ENCODE peak calls at places on chromosomes 11 and 22, in six cellular contexts. One of them, this sample, is unnamed.

GRCh38 chr11:26943636-26944035 is 50.3 kb upstream of the FIBIN start:
- DNase-seq in mammary epithelial cell: no peak
- DNase-seq in fibroblast of lung: no peak
- DNase-seq in neural progenitor cell: peak; percentile 40
- DNase-seq in GM23338: no peak
- DNase-seq in PC-9: no peak
- DNase-seq in this sample: no peak

GRCh38 chr11:64007160-64007628 is 21.0 kb downstream of the OTUB1 start:
- DNase-seq in PC-9: peak; percentile 52
- DNase-seq in GM23338: peak; percentile 72
- DNase-seq in neural progenitor cell: peak; percentile 70
- DNase-seq in mammary epithelial cell: peak; percentile 20
- DNase-seq in fibroblast of lung: peak; percentile 22
- DNase-seq in this sample: peak; percentile 82

GRCh38 chr11:130999992-131000770 is 83.9 kb upstream of the SNX19 start:
- DNase-seq in mammary epithelial cell: peak; percentile 88
- DNase-seq in neural progenitor cell: no peak
- DNase-seq in PC-9: peak; percentile 21
- DNase-seq in GM23338: no peak
- DNase-seq in fibroblast of lung: peak; percentile 97
- DNase-seq in this sample: peak; percentile 96

GRCh38 chr11:45934580-45935318 is 12.3 kb downstream of the LARGE2 start:
- DNase-seq in GM23338: no peak
- DNase-seq in mammary epithelial cell: peak; percentile 64
- DNase-seq in fibroblast of lung: no peak
- DNase-seq in neural progenitor cell: no peak
- DNase-seq in PC-9: no peak
- DNase-seq in this sample: no peak

GRCh38 chr11:128022007-128022368 is 565.4 kb downstream of the ETS1 start:
- DNase-seq in GM23338: no peak
- DNase-seq in fibroblast of lung: peak; percentile 53
- DNase-seq in PC-9: no peak
- DNase-seq in mammary epithelial cell: peak; percentile 51
- DNase-seq in neural progenitor cell: no peak
- DNase-seq in this sample: peak; percentile 75

GRCh38 chr11:37504066-37504611 is 906.1 kb upstream of the RAG2 start:
- DNase-seq in fibroblast of lung: peak; percentile 68
- DNase-seq in mammary epithelial cell: peak; percentile 98
- DNase-seq in GM23338: peak; percentile 0
- DNase-seq in PC-9: peak; percentile 39
- DNase-seq in neural progenitor cell: peak; percentile 46
- DNase-seq in this sample: peak; percentile 33

GRCh38 chr11:87421422-87421821 is 383.7 kb downstream of the TMEM135 start:
- DNase-seq in PC-9: no peak
- DNase-seq in fibroblast of lung: peak; percentile 88
- DNase-seq in neural progenitor cell: peak; percentile 79
- DNase-seq in GM23338: peak; percentile 93
- DNase-seq in mammary epithelial cell: peak; percentile 64
- DNase-seq in this sample: peak; percentile 90

GRCh38 chr22:31339148-31339832 is 6.9 kb downstream of the PATZ1 start:
- DNase-seq in GM23338: no peak
- DNase-seq in neural progenitor cell: no peak
- DNase-seq in mammary epithelial cell: no peak
- DNase-seq in fibroblast of lung: no peak
- DNase-seq in PC-9: no peak
- DNase-seq in this sample: no peak

GRCh38 chr11:106761240-106761639 is 257.0 kb downstream of the GUCY1A2 start:
- DNase-seq in fibroblast of lung: no peak
- DNase-seq in neural progenitor cell: no peak
- DNase-seq in PC-9: no peak
- DNase-seq in GM23338: no peak
- DNase-seq in mammary epithelial cell: no peak
- DNase-seq in this sample: no peak

GRCh38 chr11:84720706-84721402 is 906.3 kb downstream of the DLG2 start:
- DNase-seq in PC-9: no peak
- DNase-seq in GM23338: peak; percentile 63
- DNase-seq in neural progenitor cell: peak; percentile 53
- DNase-seq in mammary epithelial cell: no peak
- DNase-seq in fibroblast of lung: peak; percentile 1
- DNase-seq in this sample: peak; percentile 19

GRCh38 chr11:119742263-119742861 is 13.4 kb upstream of the NECTIN1 start:
- DNase-seq in fibroblast of lung: no peak
- DNase-seq in GM23338: peak; percentile 87
- DNase-seq in neural progenitor cell: peak; percentile 71
- DNase-seq in PC-9: no peak
- DNase-seq in mammary epithelial cell: no peak
- DNase-seq in this sample: peak; percentile 39

GRCh38 chr22:28855355-28856094 is 27.8 kb upstream of the ZNRF3 start:
- DNase-seq in neural progenitor cell: peak; percentile 74
- DNase-seq in PC-9: peak; percentile 17
- DNase-seq in fibroblast of lung: peak; percentile 82
- DNase-seq in mammary epithelial cell: peak; percentile 50
- DNase-seq in GM23338: peak; percentile 85
- DNase-seq in this sample: peak; percentile 61

GRCh38 chr11:65695459-65696241 is 16.4 kb upstream of the KAT5 start:
- DNase-seq in PC-9: peak; percentile 44
- DNase-seq in mammary epithelial cell: peak; percentile 57
- DNase-seq in GM23338: no peak
- DNase-seq in fibroblast of lung: no peak
- DNase-seq in neural progenitor cell: no peak
- DNase-seq in this sample: no peak

GRCh38 chr11:3166268-3167142 is 1.4 kb upstream of the OSBPL5 start:
- DNase-seq in GM23338: no peak
- DNase-seq in fibroblast of lung: no peak
- DNase-seq in mammary epithelial cell: no peak
- DNase-seq in neural progenitor cell: peak; percentile 54
- DNase-seq in PC-9: no peak
- DNase-seq in this sample: no peak

GRCh38 chr22:25976346-25976745 is 192.9 kb upstream of the SEZ6L start:
- DNase-seq in neural progenitor cell: no peak
- DNase-seq in GM23338: no peak
- DNase-seq in PC-9: no peak
- DNase-seq in mammary epithelial cell: no peak
- DNase-seq in fibroblast of lung: no peak
- DNase-seq in this sample: no peak

GRCh38 chr22:20953668-20954500 is 13.2 kb upstream of the AIFM3 start:
- DNase-seq in neural progenitor cell: no peak
- DNase-seq in mammary epithelial cell: peak; percentile 96
- DNase-seq in PC-9: no peak
- DNase-seq in GM23338: no peak
- DNase-seq in fibroblast of lung: peak; percentile 57
- DNase-seq in this sample: peak; percentile 64

GRCh38 chr11:112525270-112525669 is 264.6 kb upstream of the PLET1 start:
- DNase-seq in GM23338: no peak
- DNase-seq in neural progenitor cell: no peak
- DNase-seq in mammary epithelial cell: peak; percentile 35
- DNase-seq in fibroblast of lung: peak; percentile 25
- DNase-seq in PC-9: no peak
- DNase-seq in this sample: peak; percentile 66

GRCh38 chr22:41913040-41913719 is 1.7 kb downstream of the SHISA8 start:
- DNase-seq in neural progenitor cell: no peak
- DNase-seq in mammary epithelial cell: no peak
- DNase-seq in PC-9: no peak
- DNase-seq in GM23338: no peak
- DNase-seq in fibroblast of lung: no peak
- DNase-seq in this sample: no peak

GRCh38 chr22:41914611-41915034 is 251 bp downstream of the SHISA8 start:
- DNase-seq in GM23338: no peak
- DNase-seq in neural progenitor cell: peak; percentile 58
- DNase-seq in mammary epithelial cell: no peak
- DNase-seq in fibroblast of lung: no peak
- DNase-seq in PC-9: no peak
- DNase-seq in this sample: no peak

GRCh38 chr22:41916745-41917358 is 2.0 kb upstream of the SHISA8 start:
- DNase-seq in mammary epithelial cell: no peak
- DNase-seq in fibroblast of lung: no peak
- DNase-seq in neural progenitor cell: no peak
- DNase-seq in GM23338: no peak
- DNase-seq in PC-9: no peak
- DNase-seq in this sample: no peak

GRCh38 chr22:41915783-41916493 is 1.1 kb upstream of the SHISA8 start:
- DNase-seq in neural progenitor cell: peak; percentile 32
- DNase-seq in fibroblast of lung: no peak
- DNase-seq in PC-9: no peak
- DNase-seq in mammary epithelial cell: no peak
- DNase-seq in GM23338: no peak
- DNase-seq in this sample: no peak

DNA sequence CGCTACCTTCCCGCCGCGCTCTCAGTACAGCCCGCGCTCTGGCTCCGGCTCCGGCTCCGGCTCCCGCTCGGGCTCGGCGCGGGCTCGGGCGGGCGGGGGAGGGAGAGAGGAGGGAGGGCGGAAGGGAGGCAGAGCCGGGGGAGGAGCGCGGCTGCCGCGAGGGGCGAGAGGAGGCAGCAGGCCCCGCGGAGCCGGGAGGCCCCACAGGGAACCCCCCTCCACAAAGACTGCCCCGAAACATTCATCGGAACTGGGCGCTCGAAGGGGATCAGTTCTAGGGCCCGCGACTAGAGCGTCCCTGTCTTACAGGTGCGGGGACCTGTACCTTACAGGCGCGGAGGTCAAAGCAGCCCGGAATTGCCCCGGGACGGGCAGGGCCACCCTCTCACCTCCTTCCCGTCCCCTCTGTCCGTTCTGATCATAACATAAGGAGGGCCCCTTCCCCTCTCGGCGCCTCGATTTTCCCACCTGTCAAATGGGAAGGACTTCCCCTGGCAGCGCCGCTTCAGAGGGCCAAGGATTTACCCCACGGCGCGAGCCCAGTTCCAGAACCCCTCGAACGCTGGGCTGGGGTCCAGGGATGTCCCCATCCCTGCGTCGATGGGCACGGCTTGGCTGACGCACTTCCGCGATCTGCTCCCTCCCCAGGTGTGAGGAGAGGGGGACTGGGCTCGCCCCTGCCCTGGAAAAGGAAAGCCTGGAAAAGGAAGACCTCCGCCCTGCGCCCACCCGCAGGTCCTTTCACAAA is at the start of gene SHISA8:
- DNase-seq in neural progenitor cell: peak; percentile 79
- DNase-seq in mammary epithelial cell: peak; percentile 32
- DNase-seq in PC-9: peak; percentile 47
- DNase-seq in GM23338: peak; percentile 73
- DNase-seq in fibroblast of lung: no peak
- DNase-seq in this sample: peak; percentile 71
- TF ChIP-seq EZH2 in neural progenitor cell: peak; percentile 79
- TF ChIP-seq EZH2 in mammary epithelial cell: no peak
- TF ChIP-seq EZH2 in PC-9: no peak
- TF ChIP-seq EZH2 in GM23338: peak; percentile 55
- TF ChIP-seq EZH2 in fibroblast of lung: peak; percentile 89
- TF ChIP-seq EZH2 in this sample: peak; percentile 64

DNA sequence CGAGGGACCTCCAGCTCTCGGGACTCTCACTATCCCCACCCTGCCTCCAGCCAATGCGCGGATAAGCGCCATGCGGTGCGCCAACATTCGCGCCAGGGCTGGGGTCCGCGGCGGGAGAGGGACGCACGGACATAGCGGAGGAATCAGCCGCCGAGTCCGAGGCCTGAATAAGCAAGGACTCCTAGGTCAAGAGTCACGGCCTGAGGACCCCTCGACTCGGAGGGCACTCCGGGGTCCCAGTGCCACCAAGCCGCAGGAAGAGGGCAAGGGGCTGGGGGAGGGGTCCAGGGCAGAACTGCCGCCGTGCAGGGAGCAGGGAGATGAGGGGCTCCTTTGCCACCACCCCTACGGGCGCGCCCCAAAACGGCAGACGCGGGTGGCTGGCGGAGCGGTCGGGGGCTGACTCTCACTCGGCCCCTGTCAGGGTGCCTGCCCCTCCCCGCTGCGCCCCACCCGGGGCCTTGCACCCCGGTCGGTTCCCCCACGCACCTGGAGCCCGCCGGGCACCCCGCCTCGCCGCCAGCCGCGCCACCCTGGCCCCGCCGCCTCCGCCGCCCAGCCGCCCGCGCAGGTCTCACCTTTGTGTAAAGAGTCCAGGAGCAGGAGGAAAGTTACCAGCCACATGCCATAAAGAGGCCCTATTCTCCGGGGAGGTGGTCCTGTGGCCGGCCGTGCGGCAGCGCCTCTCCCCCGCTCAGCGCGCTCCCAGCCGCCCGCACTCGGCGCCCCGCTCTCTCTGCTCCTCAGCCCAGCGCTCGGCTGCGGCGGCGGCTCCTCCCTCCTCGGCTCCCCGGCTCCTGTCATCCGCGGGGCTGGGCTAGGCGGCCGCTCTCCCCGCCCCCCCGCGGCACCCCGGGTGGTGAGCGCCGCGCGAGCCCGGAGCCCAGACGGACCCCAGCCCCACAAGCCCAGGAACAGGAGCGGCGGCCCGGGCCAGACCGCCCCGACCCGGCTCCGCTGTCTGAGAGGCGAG is at the start of gene DSCAML1:
- DNase-seq in GM23338: peak; percentile 70
- DNase-seq in PC-9: no peak
- DNase-seq in neural progenitor cell: peak; percentile 75
- DNase-seq in fibroblast of lung: no peak
- DNase-seq in mammary epithelial cell: no peak
- DNase-seq in this sample: peak; percentile 16
- TF ChIP-seq EZH2 in GM23338: peak; percentile 82
- TF ChIP-seq EZH2 in PC-9: no peak
- TF ChIP-seq EZH2 in neural progenitor cell: peak; percentile 80
- TF ChIP-seq EZH2 in fibroblast of lung: peak; percentile 57
- TF ChIP-seq EZH2 in mammary epithelial cell: peak; percentile 0
- TF ChIP-seq EZH2 in this sample: no peak

GRCh38 chr11:82733444-82734119 is at the start of gene FAM181B:
- DNase-seq in fibroblast of lung: peak; percentile 18
- DNase-seq in mammary epithelial cell: peak; percentile 32
- DNase-seq in GM23338: peak; percentile 93
- DNase-seq in PC-9: no peak
- DNase-seq in neural progenitor cell: peak; percentile 93
- DNase-seq in this sample: peak; percentile 44
- TF ChIP-seq EZH2 in fibroblast of lung: peak; percentile 83
- TF ChIP-seq EZH2 in mammary epithelial cell: no peak
- TF ChIP-seq EZH2 in GM23338: no peak
- TF ChIP-seq EZH2 in PC-9: no peak
- TF ChIP-seq EZH2 in neural progenitor cell: no peak
- TF ChIP-seq EZH2 in this sample: peak; percentile 57

DNA sequence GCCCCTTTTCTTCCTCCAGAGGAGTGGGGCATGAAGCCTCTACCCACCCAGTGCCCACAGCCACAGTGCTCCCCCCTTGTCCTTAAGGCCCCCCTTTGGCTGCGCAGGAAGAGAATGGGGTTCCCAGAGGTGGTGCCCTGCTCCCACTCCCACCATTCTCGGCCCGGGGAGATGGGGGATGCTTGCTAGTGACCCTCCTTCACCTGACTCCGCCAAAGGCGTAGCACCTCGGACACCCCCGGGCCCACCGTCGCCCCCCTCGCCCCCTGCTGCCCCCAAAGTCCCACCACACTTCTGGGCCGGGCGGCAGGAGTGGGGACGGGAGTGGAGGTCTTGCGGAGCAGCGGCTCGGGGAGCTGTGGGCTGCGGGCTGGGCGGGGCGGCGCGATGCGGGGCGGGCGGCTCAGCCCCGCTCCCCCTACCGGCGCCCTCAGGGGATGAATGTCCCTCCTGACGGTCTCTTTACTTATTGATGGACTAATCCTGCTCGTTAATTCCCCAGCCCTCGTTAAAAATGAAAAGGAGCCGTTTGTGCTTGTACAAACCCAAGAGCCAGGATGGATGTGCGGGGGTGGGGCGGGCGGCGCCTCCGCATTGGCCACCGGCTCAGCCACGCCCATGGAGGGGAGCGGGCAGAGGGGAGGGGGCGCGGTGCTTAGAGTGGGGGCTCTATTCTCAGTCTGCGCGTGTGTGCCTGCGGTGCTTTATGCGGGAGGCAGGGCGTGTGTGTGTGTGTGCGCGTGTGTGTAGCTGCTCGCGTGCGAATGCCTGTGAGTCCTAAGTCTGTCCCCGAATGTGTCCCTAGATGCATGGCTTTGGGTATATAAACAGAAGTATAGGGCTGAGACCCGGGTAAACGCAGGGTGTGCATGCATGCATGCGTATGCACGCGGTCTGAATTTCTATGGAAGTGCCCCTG is 25.6 kb downstream of the SYT7 start:
- DNase-seq in GM23338: peak; percentile 68
- DNase-seq in neural progenitor cell: peak; percentile 88
- DNase-seq in mammary epithelial cell: no peak
- DNase-seq in fibroblast of lung: no peak
- DNase-seq in PC-9: no peak
- DNase-seq in this sample: peak; percentile 48
- TF ChIP-seq EZH2 in GM23338: no peak
- TF ChIP-seq EZH2 in neural progenitor cell: no peak
- TF ChIP-seq EZH2 in mammary epithelial cell: no peak
- TF ChIP-seq EZH2 in fibroblast of lung: peak; percentile 56
- TF ChIP-seq EZH2 in PC-9: no peak
- TF ChIP-seq EZH2 in this sample: no peak

This sample was measured in GM23248.